ENCODE peak calls at places on chromosomes 4 and X, in ten cellular contexts. S is tibial nerve, F is A549, O is HepG2, H is sigmoid colon, M is suprapubic skin, L is K562, K is SK-N-SH, I is ovary, V is upper lobe of left lung. Q is an unnamed sample.

GRCh38 chr4:107258359-107258758 is 222.2 kb upstream of the DKK2 start:
- DNase-seq in S (no peak), F (no peak), O (no peak), H (no peak), M (no peak), L (no peak), K (no peak), I (no peak), V (no peak), Q (no peak)

GRCh38 chr4:6616087-6616995 is 24.1 kb upstream of the MRFAP1 start:
- DNase-seq in S (no peak), F (no peak), O (no peak), H (no peak), M (no peak), L (no peak), K (no peak), I (no peak), V (no peak), Q (no peak)

GRCh38 chr4:61202100-61202637 is 2.0 kb downstream of the ADGRL3 start:
- DNase-seq in S (no peak), F (no peak), O (no peak), H (peak), M (peak), L (no peak), K (peak), I (no peak), V (peak), Q (no peak)

GRCh38 chr4:181796502-181796901 is 446.7 kb upstream of the TENM3 start:
- DNase-seq in S (no peak), F (no peak), O (no peak), H (no peak), M (no peak), L (no peak), K (no peak), I (no peak), V (no peak), Q (no peak)

GRCh38 chr4:133493776-133494175 is 344.7 kb downstream of the PCDH10 start:
- DNase-seq in S (no peak), F (no peak), O (no peak), H (no peak), M (no peak), L (no peak), K (no peak), I (no peak), V (no peak), Q (no peak)

GRCh38 chrX:69896046-69896445 is 153.7 kb downstream of the AWAT2 start:
- DNase-seq in S (no peak), F (no peak), O (no peak), H (no peak), M (no peak), L (no peak), K (no peak), I (no peak), V (no peak), Q (no peak)

GRCh38 chr4:139603576-139604387 is 47.8 kb upstream of the SETD7 start:
- DNase-seq in S (no peak), F (peak), O (peak), H (no peak), M (no peak), L (peak), K (peak), I (no peak), V (no peak), Q (peak)

GRCh38 chr4:7206385-7206784 is 14.0 kb downstream of the SORCS2 start:
- DNase-seq in S (no peak), F (no peak), O (no peak), H (no peak), M (no peak), L (peak), K (no peak), I (peak), V (no peak), Q (no peak)

GRCh38 chrX:11296051-11296450 is 2.8 kb downstream of the AMELX start:
- DNase-seq in S (no peak), F (no peak), O (no peak), H (no peak), M (no peak), L (no peak), K (no peak), I (no peak), V (no peak), Q (no peak)

GRCh38 chrX:40291553-40291952 is 193.8 kb upstream of the BCOR start:
- DNase-seq in S (no peak), F (no peak), O (no peak), H (no peak), M (no peak), L (no peak), K (no peak), I (no peak), V (no peak), Q (no peak)

GRCh38 chr4:84965558-84966381 is 720 bp downstream of the WDFY3 start:
- DNase-seq in S (no peak), F (peak), O (peak), H (peak), M (peak), L (peak), K (peak), I (peak), V (peak), Q (peak)

GRCh38 chr4:102564399-102564921 is 63.3 kb downstream of the NFKB1 start:
- DNase-seq in S (no peak), F (no peak), O (no peak), H (no peak), M (no peak), L (no peak), K (no peak), I (no peak), V (no peak), Q (no peak)

GRCh38 chr4:125266901-125267601 is 47.7 kb upstream of the FAT4 start:
- DNase-seq in S (no peak), F (no peak), O (no peak), H (no peak), M (no peak), L (no peak), K (no peak), I (no peak), V (no peak), Q (no peak)

GRCh38 chr4:155666701-155667537 is at the start of gene GUCY1A1:
- DNase-seq in S (no peak), F (no peak), O (no peak), H (peak), M (peak), L (no peak), K (peak), I (no peak), V (peak), Q (peak)

GRCh38 chr4:164937576-164938270 is 39.7 kb downstream of the TRIM61 start:
- DNase-seq in S (no peak), F (no peak), O (peak), H (no peak), M (no peak), L (no peak), K (no peak), I (no peak), V (no peak), Q (no peak)

GRCh38 chrX:9611436-9612145 is 146.7 kb downstream of the TBL1X start:
- DNase-seq in S (no peak), F (no peak), O (peak), H (no peak), M (no peak), L (no peak), K (peak), I (no peak), V (no peak), Q (no peak)

GRCh38 chr4:184315675-184316359 is 98.1 kb upstream of the ENPP6 start:
- DNase-seq in S (no peak), F (no peak), O (no peak), H (no peak), M (no peak), L (no peak), K (no peak), I (no peak), V (no peak), Q (no peak)

GRCh38 chr4:128715616-128716015 is 93.9 kb upstream of the JADE1 start:
- DNase-seq in S (no peak), F (no peak), O (no peak), H (no peak), M (no peak), L (no peak), K (no peak), I (no peak), V (no peak), Q (no peak)
- TF ChIP-seq EP300 in S (no peak), F (no peak), O (no peak), H (no peak), M (no peak), L (no peak), K (no peak), I (no peak), V (no peak), Q (no peak)

GRCh38 chrX:13373027-13373806 is 53.4 kb upstream of the ATXN3L start:
- DNase-seq in S (no peak), F (no peak), O (no peak), H (no peak), M (no peak), L (no peak), K (no peak), I (no peak), V (no peak), Q (no peak)
- TF ChIP-seq EP300 in S (no peak), F (no peak), O (no peak), H (no peak), M (no peak), L (no peak), K (no peak), I (no peak), V (no peak), Q (no peak)

DNA sequence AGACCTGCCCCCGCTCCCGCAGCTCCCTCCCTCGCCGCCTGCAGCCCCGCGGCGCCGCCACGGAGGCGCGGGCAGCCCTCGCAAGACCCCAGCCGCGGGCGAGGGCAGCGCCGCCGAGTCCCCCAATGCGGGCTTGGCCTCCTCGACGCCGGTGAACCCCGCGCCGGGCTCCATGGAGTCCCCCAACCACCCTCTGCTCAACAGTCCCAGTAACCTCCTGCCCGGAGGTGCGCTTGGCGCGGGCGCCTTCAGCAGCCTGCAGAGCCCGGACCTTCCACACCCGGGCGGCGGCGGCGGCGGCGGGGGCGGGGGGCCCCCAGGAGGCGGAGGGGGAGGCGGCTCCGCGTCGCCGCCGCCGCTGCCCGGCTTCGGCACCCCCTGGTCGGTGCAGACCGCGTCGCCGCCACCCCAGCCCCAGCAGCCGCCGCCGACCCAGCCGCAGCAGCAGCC is 1.2 kb downstream of the CPEB2 start:
- DNase-seq in S (peak), F (no peak), O (no peak), H (peak), M (peak), L (peak), K (peak), I (peak), V (peak), Q (peak)
- TF ChIP-seq EP300 in S (no peak), F (no peak), O (no peak), H (no peak), M (no peak), L (no peak), K (no peak), I (no peak), V (no peak), Q (no peak)

DNA sequence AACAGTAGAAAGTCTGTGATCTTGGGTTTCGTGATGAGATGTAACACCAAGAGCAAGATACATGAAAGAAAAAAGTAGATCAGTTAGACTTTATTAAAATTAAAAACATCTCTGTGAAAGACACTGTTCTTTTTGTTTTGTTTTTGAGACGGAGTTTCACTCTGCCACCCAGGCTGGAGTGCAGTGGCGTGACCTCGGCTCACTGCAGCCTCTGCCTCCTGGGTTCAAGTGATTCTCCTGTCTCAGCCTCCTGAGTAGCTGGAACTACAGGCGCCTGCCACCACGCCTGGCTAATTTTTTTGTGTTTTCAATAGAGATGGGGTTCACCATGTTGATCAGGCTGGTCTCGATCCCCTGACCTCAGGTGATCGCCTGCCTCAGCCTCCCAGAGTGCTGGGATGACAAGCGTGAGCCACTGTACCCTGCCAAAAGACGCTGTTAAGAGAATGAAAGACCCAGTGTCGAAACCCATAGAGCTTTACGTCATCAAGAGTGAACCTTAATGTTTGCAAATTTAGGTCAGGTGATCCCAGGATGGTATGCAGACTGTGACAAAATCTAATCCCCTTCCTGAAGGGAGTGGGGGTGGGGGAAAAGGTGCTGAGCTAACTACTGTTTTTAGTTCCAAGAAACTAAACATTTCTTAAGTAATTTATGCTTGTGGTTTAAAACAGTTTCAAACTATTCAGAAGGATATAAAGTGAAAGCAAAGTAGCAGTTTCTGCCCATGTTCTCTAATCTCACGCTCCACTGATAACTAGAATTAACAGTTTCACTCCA is 8.0 kb downstream of the OFD1 start:
- DNase-seq in S (no peak), F (no peak), O (peak), H (no peak), M (no peak), L (no peak), K (no peak), I (no peak), V (no peak), Q (peak)
- TF ChIP-seq EP300 in S (no peak), F (no peak), O (no peak), H (no peak), M (no peak), L (no peak), K (no peak), I (no peak), V (no peak), Q (no peak)

DNA sequence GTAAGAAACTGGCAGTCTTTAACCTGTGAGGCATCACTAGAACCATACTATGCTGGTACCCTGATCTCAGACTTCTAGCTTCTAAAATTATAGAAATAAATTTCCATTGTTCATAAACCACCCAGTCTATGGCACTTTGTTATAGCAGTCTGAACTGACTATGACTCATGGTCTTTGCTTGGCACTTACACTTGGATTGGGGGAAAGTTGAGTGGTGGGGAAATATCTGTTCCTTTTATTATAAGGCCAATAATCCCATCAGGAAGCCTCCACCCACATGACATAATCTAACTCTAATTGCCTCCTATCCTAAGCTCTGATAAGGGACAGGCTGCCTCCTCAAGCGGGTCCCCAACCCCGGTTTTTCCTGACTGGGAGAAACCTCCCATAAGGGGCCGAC is 61.4 kb upstream of the PACRGL start:
- DNase-seq in S (no peak), F (no peak), O (no peak), H (no peak), M (no peak), L (no peak), K (no peak), I (no peak), V (no peak), Q (no peak)
- TF ChIP-seq EP300 in S (no peak), F (no peak), O (no peak), H (no peak), M (no peak), L (no peak), K (no peak), I (no peak), V (no peak), Q (no peak)

DNA sequence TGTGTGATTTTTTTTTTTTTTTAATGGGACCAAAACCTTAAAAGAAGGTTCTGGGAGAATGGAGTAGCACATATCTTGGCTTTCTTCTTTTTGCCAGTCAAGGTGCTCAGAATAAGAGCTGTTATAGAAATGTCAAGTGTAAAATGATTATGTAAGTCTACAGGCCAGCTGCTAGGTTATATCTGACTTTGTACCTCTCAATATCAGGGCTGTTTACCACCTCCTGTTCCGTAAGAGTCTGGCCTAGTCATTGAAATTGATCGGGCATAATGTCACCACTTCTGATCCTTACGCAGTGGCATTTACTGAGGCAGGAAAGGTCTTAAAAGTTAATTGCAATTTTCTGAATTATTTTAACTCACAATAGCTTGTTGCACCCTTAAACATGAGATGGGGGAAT is 41.1 kb downstream of the LIMCH1 start:
- DNase-seq in S (no peak), F (no peak), O (no peak), H (no peak), M (no peak), L (no peak), K (no peak), I (no peak), V (no peak), Q (no peak)
- TF ChIP-seq EP300 in S (no peak), F (no peak), O (no peak), H (no peak), M (no peak), L (no peak), K (no peak), I (no peak), V (no peak), Q (no peak)